ENCODE peak calls at places on chromosomes 12 and 14, in eight cellular contexts. One of them, this sample, is unnamed.

GRCh38 chr14:48473944-48474343 is 798.5 kb upstream of the MDGA2 start:
- DNase-seq in Peyer's patch: no peak
- DNase-seq in HCT116: no peak
- DNase-seq in coronary artery: no peak
- DNase-seq in AG08396: no peak
- DNase-seq in fibroblast of pulmonary artery: no peak
- DNase-seq in effector memory CD4-positive, alpha-beta T cell: no peak
- DNase-seq in Kasumi-1: no peak
- DNase-seq in this sample: no peak

GRCh38 chr14:63454863-63455622 is 88.1 kb downstream of the PPP2R5E start:
- DNase-seq in Peyer's patch: no peak
- DNase-seq in HCT116: no peak
- DNase-seq in coronary artery: no peak
- DNase-seq in AG08396: no peak
- DNase-seq in fibroblast of pulmonary artery: peak
- DNase-seq in effector memory CD4-positive, alpha-beta T cell: no peak
- DNase-seq in Kasumi-1: peak
- DNase-seq in this sample: no peak

GRCh38 chr14:52840916-52841315 is 49.5 kb upstream of the GNPNAT1 start:
- DNase-seq in Peyer's patch: no peak
- DNase-seq in HCT116: no peak
- DNase-seq in coronary artery: no peak
- DNase-seq in AG08396: peak
- DNase-seq in fibroblast of pulmonary artery: peak
- DNase-seq in effector memory CD4-positive, alpha-beta T cell: no peak
- DNase-seq in Kasumi-1: peak
- DNase-seq in this sample: no peak

GRCh38 chr12:50504798-50505385 is at the start of gene DIP2B:
- DNase-seq in Peyer's patch: peak
- DNase-seq in HCT116: peak
- DNase-seq in coronary artery: peak
- DNase-seq in AG08396: peak
- DNase-seq in fibroblast of pulmonary artery: peak
- DNase-seq in effector memory CD4-positive, alpha-beta T cell: peak
- DNase-seq in Kasumi-1: peak
- DNase-seq in this sample: peak

GRCh38 chr14:24712909-24713308 is 78.9 kb upstream of the GZMB start:
- DNase-seq in Peyer's patch: no peak
- DNase-seq in HCT116: no peak
- DNase-seq in coronary artery: no peak
- DNase-seq in AG08396: no peak
- DNase-seq in fibroblast of pulmonary artery: no peak
- DNase-seq in effector memory CD4-positive, alpha-beta T cell: no peak
- DNase-seq in Kasumi-1: no peak
- DNase-seq in this sample: no peak

GRCh38 chr12:52884526-52885293 is 20.2 kb downstream of the KRT8 start:
- DNase-seq in Peyer's patch: peak
- DNase-seq in HCT116: no peak
- DNase-seq in coronary artery: no peak
- DNase-seq in AG08396: peak
- DNase-seq in fibroblast of pulmonary artery: peak
- DNase-seq in effector memory CD4-positive, alpha-beta T cell: peak
- DNase-seq in Kasumi-1: peak
- DNase-seq in this sample: peak

GRCh38 chr14:55160989-55161388 is 30.4 kb downstream of the DLGAP5 start:
- DNase-seq in Peyer's patch: no peak
- DNase-seq in HCT116: peak
- DNase-seq in coronary artery: no peak
- DNase-seq in AG08396: no peak
- DNase-seq in fibroblast of pulmonary artery: peak
- DNase-seq in effector memory CD4-positive, alpha-beta T cell: no peak
- DNase-seq in Kasumi-1: peak
- DNase-seq in this sample: peak

GRCh38 chr14:92223027-92223426 is 99.9 kb upstream of the SLC24A4 start:
- DNase-seq in Peyer's patch: no peak
- DNase-seq in HCT116: no peak
- DNase-seq in coronary artery: peak
- DNase-seq in AG08396: no peak
- DNase-seq in fibroblast of pulmonary artery: no peak
- DNase-seq in effector memory CD4-positive, alpha-beta T cell: no peak
- DNase-seq in Kasumi-1: no peak
- DNase-seq in this sample: no peak

GRCh38 chr14:32330356-32331226 is 1.5 kb downstream of the AKAP6 start:
- DNase-seq in Peyer's patch: no peak
- DNase-seq in HCT116: no peak
- DNase-seq in coronary artery: no peak
- DNase-seq in AG08396: no peak
- DNase-seq in fibroblast of pulmonary artery: no peak
- DNase-seq in effector memory CD4-positive, alpha-beta T cell: no peak
- DNase-seq in Kasumi-1: no peak
- DNase-seq in this sample: no peak

GRCh38 chr12:3178671-3179413 is 101.7 kb downstream of the TSPAN9 start:
- DNase-seq in Peyer's patch: no peak
- DNase-seq in HCT116: no peak
- DNase-seq in coronary artery: no peak
- DNase-seq in AG08396: no peak
- DNase-seq in fibroblast of pulmonary artery: no peak
- DNase-seq in effector memory CD4-positive, alpha-beta T cell: no peak
- DNase-seq in Kasumi-1: no peak
- DNase-seq in this sample: no peak

GRCh38 chr12:12364787-12365441 is 8.0 kb downstream of the BORCS5 start:
- DNase-seq in Peyer's patch: no peak
- DNase-seq in HCT116: no peak
- DNase-seq in coronary artery: no peak
- DNase-seq in AG08396: no peak
- DNase-seq in fibroblast of pulmonary artery: no peak
- DNase-seq in effector memory CD4-positive, alpha-beta T cell: no peak
- DNase-seq in Kasumi-1: no peak
- DNase-seq in this sample: no peak

GRCh38 chr14:97039717-97040363 is 242.7 kb downstream of the VRK1 start:
- DNase-seq in Peyer's patch: no peak
- DNase-seq in HCT116: no peak
- DNase-seq in coronary artery: no peak
- DNase-seq in AG08396: no peak
- DNase-seq in fibroblast of pulmonary artery: no peak
- DNase-seq in effector memory CD4-positive, alpha-beta T cell: no peak
- DNase-seq in Kasumi-1: no peak
- DNase-seq in this sample: no peak

GRCh38 chr14:76939015-76939742 is 89.3 kb downstream of the IRF2BPL start:
- DNase-seq in Peyer's patch: no peak
- DNase-seq in HCT116: no peak
- DNase-seq in coronary artery: no peak
- DNase-seq in AG08396: no peak
- DNase-seq in fibroblast of pulmonary artery: no peak
- DNase-seq in effector memory CD4-positive, alpha-beta T cell: no peak
- DNase-seq in Kasumi-1: no peak
- DNase-seq in this sample: no peak

This sample was measured in immature natural killer cell.